ENCODE peak calls at places on chromosomes 16 and 17, in eight cellular contexts. One of them, this sample, is unnamed.

GRCh38 chr17:27939489-27940465 is 46.6 kb upstream of the LYRM9 start:
- DNase-seq in spleen: no peak
- DNase-seq in CD8-positive, alpha-beta T cell: no peak
- DNase-seq in EL: no peak
- DNase-seq in hippocampal formation: no peak
- DNase-seq in HCEC 1CT: no peak
- DNase-seq in Ammon's horn: no peak
- DNase-seq in activated CD4-positive, alpha-beta T cell treated with anti-CD3 and anti-CD28 coated beads, Interleukin-2, amount 50 U/mL, for 24 hours: no peak
- DNase-seq in this sample: no peak

GRCh38 chr16:65523258-65523950 is 401.5 kb upstream of the CDH11 start:
- DNase-seq in Ammon's horn: no peak
- DNase-seq in EL: no peak
- DNase-seq in hippocampal formation: no peak
- DNase-seq in CD8-positive, alpha-beta T cell: no peak
- DNase-seq in HCEC 1CT: no peak
- DNase-seq in spleen: no peak
- DNase-seq in activated CD4-positive, alpha-beta T cell treated with anti-CD3 and anti-CD28 coated beads, Interleukin-2, amount 50 U/mL, for 24 hours: no peak
- DNase-seq in this sample: no peak

GRCh38 chr17:32009262-32009542 is 2.0 kb downstream of the LRRC37B start:
- DNase-seq in HCEC 1CT: no peak
- DNase-seq in hippocampal formation: no peak
- DNase-seq in activated CD4-positive, alpha-beta T cell treated with anti-CD3 and anti-CD28 coated beads, Interleukin-2, amount 50 U/mL, for 24 hours: no peak
- DNase-seq in Ammon's horn: no peak
- DNase-seq in EL: no peak
- DNase-seq in spleen: peak; percentile 13
- DNase-seq in CD8-positive, alpha-beta T cell: no peak
- DNase-seq in this sample: peak; percentile 19

GRCh38 chr16:1177053-1177452 is 24.1 kb downstream of the CACNA1H start:
- DNase-seq in HCEC 1CT: no peak
- DNase-seq in spleen: no peak
- DNase-seq in hippocampal formation: no peak
- DNase-seq in activated CD4-positive, alpha-beta T cell treated with anti-CD3 and anti-CD28 coated beads, Interleukin-2, amount 50 U/mL, for 24 hours: no peak
- DNase-seq in EL: no peak
- DNase-seq in CD8-positive, alpha-beta T cell: no peak
- DNase-seq in Ammon's horn: no peak
- DNase-seq in this sample: no peak

GRCh38 chr16:65113441-65113840 is 8.4 kb downstream of the CDH11 start:
- DNase-seq in HCEC 1CT: no peak
- DNase-seq in CD8-positive, alpha-beta T cell: no peak
- DNase-seq in Ammon's horn: no peak
- DNase-seq in spleen: no peak
- DNase-seq in hippocampal formation: no peak
- DNase-seq in EL: no peak
- DNase-seq in activated CD4-positive, alpha-beta T cell treated with anti-CD3 and anti-CD28 coated beads, Interleukin-2, amount 50 U/mL, for 24 hours: no peak
- DNase-seq in this sample: no peak

GRCh38 chr17:70521821-70522256 is 352.5 kb downstream of the KCNJ2 start:
- DNase-seq in HCEC 1CT: no peak
- DNase-seq in EL: peak; percentile 12
- DNase-seq in hippocampal formation: no peak
- DNase-seq in activated CD4-positive, alpha-beta T cell treated with anti-CD3 and anti-CD28 coated beads, Interleukin-2, amount 50 U/mL, for 24 hours: no peak
- DNase-seq in Ammon's horn: peak; percentile 26
- DNase-seq in CD8-positive, alpha-beta T cell: no peak
- DNase-seq in spleen: no peak
- DNase-seq in this sample: no peak

GRCh38 chr17:4516740-4517139 is 18.1 kb downstream of the SPNS2 start:
- DNase-seq in activated CD4-positive, alpha-beta T cell treated with anti-CD3 and anti-CD28 coated beads, Interleukin-2, amount 50 U/mL, for 24 hours: no peak
- DNase-seq in spleen: no peak
- DNase-seq in CD8-positive, alpha-beta T cell: no peak
- DNase-seq in Ammon's horn: no peak
- DNase-seq in HCEC 1CT: no peak
- DNase-seq in EL: no peak
- DNase-seq in hippocampal formation: no peak
- DNase-seq in this sample: no peak

GRCh38 chr17:54807331-54807730 is 93.3 kb upstream of the TOM1L1 start:
- DNase-seq in hippocampal formation: no peak
- DNase-seq in spleen: no peak
- DNase-seq in Ammon's horn: no peak
- DNase-seq in HCEC 1CT: no peak
- DNase-seq in CD8-positive, alpha-beta T cell: no peak
- DNase-seq in activated CD4-positive, alpha-beta T cell treated with anti-CD3 and anti-CD28 coated beads, Interleukin-2, amount 50 U/mL, for 24 hours: no peak
- DNase-seq in EL: no peak
- DNase-seq in this sample: no peak

GRCh38 chr16:56643080-56643778 is 4.8 kb downstream of the MT1A start:
- DNase-seq in Ammon's horn: peak; percentile 29
- DNase-seq in spleen: peak; percentile 92
- DNase-seq in hippocampal formation: no peak
- DNase-seq in HCEC 1CT: peak; percentile 46
- DNase-seq in CD8-positive, alpha-beta T cell: peak; percentile 67
- DNase-seq in activated CD4-positive, alpha-beta T cell treated with anti-CD3 and anti-CD28 coated beads, Interleukin-2, amount 50 U/mL, for 24 hours: no peak
- DNase-seq in EL: peak; percentile 55
- DNase-seq in this sample: peak; percentile 20

GRCh38 chr17:50128441-50129302 is 1.3 kb downstream of the SAMD14 start:
- DNase-seq in spleen: no peak
- DNase-seq in Ammon's horn: no peak
- DNase-seq in EL: no peak
- DNase-seq in CD8-positive, alpha-beta T cell: no peak
- DNase-seq in hippocampal formation: no peak
- DNase-seq in activated CD4-positive, alpha-beta T cell treated with anti-CD3 and anti-CD28 coated beads, Interleukin-2, amount 50 U/mL, for 24 hours: no peak
- DNase-seq in HCEC 1CT: no peak
- DNase-seq in this sample: peak; percentile 62

GRCh38 chr17:4180791-4181190 is 37.8 kb downstream of the CYB5D2 start:
- DNase-seq in Ammon's horn: no peak
- DNase-seq in HCEC 1CT: no peak
- DNase-seq in hippocampal formation: no peak
- DNase-seq in CD8-positive, alpha-beta T cell: no peak
- DNase-seq in spleen: no peak
- DNase-seq in activated CD4-positive, alpha-beta T cell treated with anti-CD3 and anti-CD28 coated beads, Interleukin-2, amount 50 U/mL, for 24 hours: no peak
- DNase-seq in EL: no peak
- DNase-seq in this sample: no peak

GRCh38 chr16:53099318-53100130 is 44.7 kb downstream of the CHD9 start:
- DNase-seq in HCEC 1CT: peak; percentile 86
- DNase-seq in EL: peak; percentile 95
- DNase-seq in activated CD4-positive, alpha-beta T cell treated with anti-CD3 and anti-CD28 coated beads, Interleukin-2, amount 50 U/mL, for 24 hours: peak; percentile 16
- DNase-seq in CD8-positive, alpha-beta T cell: peak; percentile 58
- DNase-seq in hippocampal formation: peak; percentile 86
- DNase-seq in Ammon's horn: peak; percentile 96
- DNase-seq in spleen: peak; percentile 91
- DNase-seq in this sample: peak; percentile 70

GRCh38 chr17:8125947-8126305 is 2.0 kb upstream of the HES7 start:
- DNase-seq in CD8-positive, alpha-beta T cell: peak; percentile 21
- DNase-seq in hippocampal formation: no peak
- DNase-seq in Ammon's horn: no peak
- DNase-seq in HCEC 1CT: no peak
- DNase-seq in spleen: no peak
- DNase-seq in activated CD4-positive, alpha-beta T cell treated with anti-CD3 and anti-CD28 coated beads, Interleukin-2, amount 50 U/mL, for 24 hours: no peak
- DNase-seq in EL: peak; percentile 50
- DNase-seq in this sample: peak; percentile 61

GRCh38 chr16:18942069-18942468 is 15.9 kb upstream of the SMG1 start:
- DNase-seq in EL: no peak
- DNase-seq in CD8-positive, alpha-beta T cell: no peak
- DNase-seq in spleen: no peak
- DNase-seq in Ammon's horn: no peak
- DNase-seq in HCEC 1CT: no peak
- DNase-seq in hippocampal formation: no peak
- DNase-seq in activated CD4-positive, alpha-beta T cell treated with anti-CD3 and anti-CD28 coated beads, Interleukin-2, amount 50 U/mL, for 24 hours: no peak
- DNase-seq in this sample: no peak

GRCh38 chr16:69465083-69465721 is 40.8 kb downstream of the CYB5B start:
- DNase-seq in Ammon's horn: no peak
- DNase-seq in activated CD4-positive, alpha-beta T cell treated with anti-CD3 and anti-CD28 coated beads, Interleukin-2, amount 50 U/mL, for 24 hours: no peak
- DNase-seq in hippocampal formation: no peak
- DNase-seq in spleen: no peak
- DNase-seq in CD8-positive, alpha-beta T cell: peak; percentile 30
- DNase-seq in EL: peak; percentile 90
- DNase-seq in HCEC 1CT: no peak
- DNase-seq in this sample: peak; percentile 14

GRCh38 chr16:23158114-23158513 is 8.9 kb upstream of the USP31 start:
- DNase-seq in EL: no peak
- DNase-seq in hippocampal formation: no peak
- DNase-seq in spleen: no peak
- DNase-seq in Ammon's horn: no peak
- DNase-seq in HCEC 1CT: no peak
- DNase-seq in CD8-positive, alpha-beta T cell: no peak
- DNase-seq in activated CD4-positive, alpha-beta T cell treated with anti-CD3 and anti-CD28 coated beads, Interleukin-2, amount 50 U/mL, for 24 hours: no peak
- DNase-seq in this sample: no peak

GRCh38 chr17:63537991-63538692 is 12.1 kb upstream of the DCAF7 start:
- DNase-seq in hippocampal formation: no peak
- DNase-seq in spleen: no peak
- DNase-seq in CD8-positive, alpha-beta T cell: no peak
- DNase-seq in HCEC 1CT: no peak
- DNase-seq in activated CD4-positive, alpha-beta T cell treated with anti-CD3 and anti-CD28 coated beads, Interleukin-2, amount 50 U/mL, for 24 hours: no peak
- DNase-seq in Ammon's horn: no peak
- DNase-seq in EL: peak; percentile 12
- DNase-seq in this sample: no peak

This sample was measured in cerebellar cortex.